ENCODE peak calls at places on chromosomes 7 and 10, in nine cellular contexts. N is keratinocyte; E is left ventricle myocardium inferior; X is colonic mucosa; Q is psoas muscle; Z is kidney; M is dorsolateral prefrontal cortex; O is PC-9; A is CD8-positive, alpha-beta memory T cell. H is an unnamed sample.
A peak's percentile ranks its signal among the peaks of the same experiment; 100 is the strongest.

GRCh38 chr7:47338031-47338430 is 243.9 kb downstream of the TNS3 start:
- DNase-seq in N (no peak), E (no peak), X (no peak), Q (no peak), Z (no peak), M (no peak), O (no peak), A (no peak), H (no peak)

GRCh38 chr7:158030071-158030470 is 557.6 kb downstream of the PTPRN2 start:
- DNase-seq in N (no peak), E (no peak), X (no peak), Q (no peak), Z (peak; percentile 13), M (no peak), O (no peak), A (no peak), H (no peak)

GRCh38 chr7:148747274-148747673 is 48.6 kb downstream of the CUL1 start:
- DNase-seq in N (no peak), E (no peak), X (no peak), Q (no peak), Z (no peak), M (no peak), O (no peak), A (no peak), H (no peak)

GRCh38 chr10:131946880-131947279 is 34.8 kb downstream of the BNIP3 start:
- DNase-seq in N (no peak), E (no peak), X (no peak), Q (no peak), Z (no peak), M (no peak), O (no peak), A (no peak), H (no peak)

GRCh38 chr7:107138696-107139420 is 29.9 kb upstream of the HBP1 start:
- DNase-seq in N (no peak), E (no peak), X (no peak), Q (no peak), Z (no peak), M (no peak), O (no peak), A (no peak), H (no peak)

GRCh38 chr7:121138262-121138933 is 149.9 kb downstream of the CPED1 start:
- DNase-seq in N (no peak), E (no peak), X (no peak), Q (no peak), Z (no peak), M (no peak), O (no peak), A (no peak), H (no peak)

GRCh38 chr10:95964786-95965185 is 57.0 kb downstream of the CC2D2B start:
- DNase-seq in N (no peak), E (no peak), X (no peak), Q (no peak), Z (no peak), M (no peak), O (no peak), A (no peak), H (no peak)

GRCh38 chr10:6114758-6115410 is 26.1 kb downstream of the RBM17 start:
- DNase-seq in N (no peak), E (no peak), X (no peak), Q (peak; percentile 54), Z (no peak), M (no peak), O (no peak), A (no peak), H (no peak)

GRCh38 chr10:49204119-49204518 is 15.9 kb upstream of the TMEM273 start:
- DNase-seq in N (no peak), E (no peak), X (no peak), Q (no peak), Z (no peak), M (no peak), O (no peak), A (no peak), H (no peak)

GRCh38 chr10:49205206-49205605 is 17.0 kb upstream of the TMEM273 start:
- DNase-seq in N (no peak), E (no peak), X (no peak), Q (no peak), Z (no peak), M (no peak), O (no peak), A (no peak), H (no peak)

GRCh38 chr10:49202266-49202665 is 14.1 kb upstream of the TMEM273 start:
- DNase-seq in N (no peak), E (no peak), X (no peak), Q (no peak), Z (no peak), M (no peak), O (no peak), A (no peak), H (no peak)

GRCh38 chr10:49197171-49197570 is 9.0 kb upstream of the TMEM273 start:
- DNase-seq in N (no peak), E (no peak), X (no peak), Q (no peak), Z (no peak), M (no peak), O (no peak), A (no peak), H (no peak)

GRCh38 chr10:49200859-49201258 is 12.7 kb upstream of the TMEM273 start:
- DNase-seq in N (no peak), E (no peak), X (no peak), Q (no peak), Z (no peak), M (no peak), O (no peak), A (no peak), H (no peak)
- H3K4me3 ChIP-seq in N (no peak overlapping the region), E (no peak overlapping the region), X (no peak overlapping the region), Q (no peak overlapping the region), Z (no peak overlapping the region), M (no peak overlapping the region), O (no peak overlapping the region), A (no peak overlapping the region), H (no peak overlapping the region)

GRCh38 chr7:123770378-123770777 is 21.6 kb upstream of the WASL start:
- DNase-seq in N (peak; percentile 52), E (no peak), X (no peak), Q (no peak), Z (no peak), M (no peak), O (peak; percentile 81), A (no peak), H (no peak)
- H3K27ac ChIP-seq in N (peak overlapping the region; percentile 59), E (no peak overlapping the region), X (no peak overlapping the region), Q (no peak overlapping the region), Z (no peak overlapping the region), M (no peak overlapping the region), O (peak overlapping the region; percentile 61), A (no peak overlapping the region), H (no peak overlapping the region)

GRCh38 chr10:119537953-119538630 is 4.4 kb downstream of the RGS10 start:
- DNase-seq in N (no peak), E (no peak), X (no peak), Q (no peak), Z (no peak), M (no peak), O (no peak), A (no peak), H (no peak)

GRCh38 chr10:119541046-119541445 is 1.5 kb downstream of the RGS10 start:
- DNase-seq in N (no peak), E (no peak), X (no peak), Q (no peak), Z (no peak), M (no peak), O (peak; percentile 37), A (no peak), H (no peak)

GRCh38 chr10:119539359-119539651 is 3.2 kb downstream of the RGS10 start:
- DNase-seq in N (no peak), E (no peak), X (peak; percentile 52), Q (no peak), Z (no peak), M (no peak), O (peak; percentile 62), A (no peak), H (no peak)

GRCh38 chr10:119540038-119540437 is 2.5 kb downstream of the RGS10 start:
- DNase-seq in N (no peak), E (no peak), X (no peak), Q (no peak), Z (no peak), M (no peak), O (no peak), A (no peak), H (no peak)

DNA sequence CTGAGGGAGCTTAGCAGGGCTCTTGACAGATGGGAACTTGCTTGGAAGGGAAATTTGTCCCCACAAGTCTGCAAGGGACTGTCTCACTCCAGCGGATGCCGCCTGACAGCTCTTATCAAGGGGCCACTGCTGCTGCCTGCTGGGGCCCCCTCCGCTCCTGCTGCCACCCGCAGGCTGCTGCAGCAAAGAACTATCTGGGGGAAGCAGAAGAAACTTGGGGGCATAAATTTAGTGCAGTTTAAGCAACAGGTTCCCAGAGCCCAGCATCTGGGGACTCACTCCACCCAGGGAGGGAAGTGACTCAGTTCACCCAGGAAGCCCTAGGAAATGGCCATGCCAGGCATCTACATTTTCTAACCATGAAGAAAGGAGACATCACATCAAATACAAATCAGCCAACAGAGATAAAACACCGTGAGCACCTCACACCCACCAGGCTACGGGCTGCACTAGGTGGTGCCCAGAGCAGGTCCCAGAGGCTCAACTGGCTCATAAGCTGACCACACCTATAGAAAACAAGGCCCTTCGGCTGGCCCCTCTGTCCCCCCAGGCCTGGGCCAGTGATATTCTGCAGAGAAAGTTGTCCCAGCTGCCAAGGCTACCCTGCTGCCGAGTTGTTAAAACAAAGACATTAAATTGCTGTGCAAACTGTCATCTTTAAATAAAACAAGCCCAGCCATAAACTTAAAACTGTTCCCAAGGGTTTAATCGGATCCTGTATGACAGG is 3.7 kb downstream of the RGS10 start:
- DNase-seq in N (no peak), E (no peak), X (no peak), Q (no peak), Z (no peak), M (no peak), O (no peak), A (no peak), H (peak; percentile 45)
- H3K4me3 ChIP-seq in N (no peak overlapping the region), E (no peak overlapping the region), X (no peak overlapping the region), Q (no peak overlapping the region), Z (no peak overlapping the region), M (no peak overlapping the region), O (peak overlapping the region; percentile 32), A (peak overlapping the region; percentile 58), H (peak overlapping the region; percentile 61)

GRCh38 chr10:50331486-50331885 is 80.2 kb upstream of the ASAH2 start:
- DNase-seq in N (no peak), E (no peak), X (no peak), Q (no peak), Z (no peak), M (no peak), O (no peak), A (no peak), H (no peak)

GRCh38 chr10:50322075-50322474 is 70.8 kb upstream of the ASAH2 start:
- DNase-seq in N (no peak), E (no peak), X (no peak), Q (no peak), Z (no peak), M (no peak), O (peak; percentile 48), A (no peak), H (no peak)

GRCh38 chr10:50325449-50326188 is 74.3 kb upstream of the ASAH2 start:
- DNase-seq in N (peak; percentile 84), E (peak; percentile 43), X (no peak), Q (peak; percentile 75), Z (no peak), M (no peak), O (peak; percentile 88), A (no peak), H (no peak)

GRCh38 chr10:50324680-50325393 is 73.5 kb upstream of the ASAH2 start:
- DNase-seq in N (no peak), E (no peak), X (no peak), Q (no peak), Z (no peak), M (no peak), O (no peak), A (no peak), H (no peak)

DNA sequence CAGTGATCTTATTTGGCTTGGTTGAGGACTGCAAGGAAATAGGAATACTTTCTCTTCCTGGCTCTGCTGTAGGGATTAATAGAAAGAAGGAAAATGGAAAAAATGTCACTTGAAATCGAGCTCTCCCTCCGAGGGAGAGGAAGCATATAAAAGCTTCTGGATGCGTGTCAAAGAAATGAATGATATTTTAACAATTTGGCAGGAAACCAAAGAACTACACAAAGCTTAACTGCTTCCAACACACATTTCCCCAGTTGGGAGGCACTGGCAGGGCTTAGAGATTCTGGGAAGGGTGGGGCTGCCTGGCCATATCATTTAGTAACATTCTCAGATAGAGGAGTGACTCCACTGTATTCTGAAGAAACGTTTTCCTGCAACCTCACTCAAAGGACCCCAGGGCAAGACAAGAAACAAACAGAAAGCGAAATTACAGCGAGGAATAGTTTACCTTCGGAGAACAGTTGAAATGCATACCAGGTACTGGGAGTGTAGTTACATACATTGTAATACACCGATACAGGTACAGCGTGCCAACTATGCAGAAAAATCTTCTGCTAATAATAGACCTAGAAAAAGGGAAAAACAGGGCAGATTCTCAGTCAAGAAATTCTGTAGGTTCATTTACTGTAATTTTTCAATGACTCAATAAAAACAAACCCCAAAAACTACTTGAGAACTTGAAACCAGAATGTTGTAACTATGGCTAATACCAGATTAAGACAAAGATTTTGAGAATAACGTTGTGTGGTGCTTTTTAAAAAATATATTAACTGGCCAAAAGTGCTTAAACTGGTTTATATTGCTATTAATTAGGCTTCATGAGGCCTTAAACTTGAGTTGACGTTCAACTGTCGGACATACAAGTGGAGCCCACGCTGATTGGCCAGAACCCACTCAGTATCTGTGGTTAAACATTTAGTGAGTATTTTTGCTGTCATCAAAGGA is 75.7 kb upstream of the ASAH2 start:
- DNase-seq in N (no peak), E (peak; percentile 26), X (no peak), Q (no peak), Z (no peak), M (no peak), O (no peak), A (no peak), H (no peak)
- H3K27ac ChIP-seq in N (peak overlapping the region; percentile 85), E (peak overlapping the region; percentile 60), X (peak overlapping the region; percentile 37), Q (peak overlapping the region; percentile 77), Z (no peak overlapping the region), M (no peak overlapping the region), O (peak overlapping the region; percentile 62), A (peak overlapping the region; percentile 73), H (peak overlapping the region; percentile 37)

H was measured in naive thymus-derived CD4-positive, alpha-beta T cell.